ENCODE peak calls at places on chromosome 2, in nine cellular contexts. C is amniotic epithelial cell; U is glutamatergic neuron; O is stimulated activated CD8-positive, alpha-beta memory T cell treated with anti-CD3 and anti-CD28 coated beads, Interleukin-4, amount 100 ng/mL, for 48 hours; E is choroid plexus epithelial cell; N is SJSA1; K is effector memory CD8-positive, alpha-beta T cell; Y is K562; G is iPS-NIHi11. F is an unnamed sample.

GRCh38 chr2:19883971-19884720 is 17.6 kb downstream of the TTC32 start:
- DNase-seq in U (no peak), G (no peak), E (no peak), N (peak), K (no peak), C (no peak), Y (no peak), O (peak), F (no peak)

GRCh38 chr2:152715854-152716428 is 1.3 kb downstream of the PRPF40A start:
- DNase-seq in K (peak), C (peak), G (peak), Y (peak), N (peak), O (peak), E (peak), U (peak), F (no peak)

GRCh38 chr2:226426292-226426736 is 373.3 kb downstream of the IRS1 start:
- DNase-seq in K (no peak), G (no peak), E (peak), U (no peak), C (peak), N (no peak), Y (no peak), O (no peak), F (peak)

GRCh38 chr2:137865954-137866540 is 98.2 kb upstream of the HNMT start:
- DNase-seq in E (peak), K (peak), C (peak), O (peak), G (peak), U (peak), N (no peak), Y (peak), F (peak)

GRCh38 chr2:181374741-181375675 is 82.2 kb upstream of the ITGA4 start:
- DNase-seq in O (no peak), U (no peak), G (no peak), Y (no peak), N (no peak), K (no peak), E (no peak), C (no peak), F (peak)

GRCh38 chr2:167336213-167336612 is 447.9 kb downstream of the XIRP2 start:
- DNase-seq in Y (no peak), G (no peak), K (no peak), O (no peak), C (no peak), E (no peak), N (no peak), U (no peak), F (no peak)

GRCh38 chr2:25276569-25277465 is 64.9 kb downstream of the DNMT3A start:
- DNase-seq in K (peak), O (peak), C (peak), U (peak), E (peak), Y (peak), G (peak), N (no peak), F (peak)

GRCh38 chr2:106537711-106538275 is 50.6 kb downstream of the CD8B2 start:
- DNase-seq in N (no peak), U (no peak), G (no peak), K (no peak), O (no peak), C (no peak), Y (no peak), E (no peak), F (no peak)

GRCh38 chr2:53994735-53995538 is 24.1 kb upstream of the PSME4 start:
- DNase-seq in Y (no peak), E (no peak), U (no peak), O (no peak), G (no peak), K (peak), C (no peak), N (no peak), F (no peak)

GRCh38 chr2:145751634-145752033 is 1231.7 kb upstream of the ZEB2 start:
- DNase-seq in N (peak), G (peak), Y (peak), E (peak), K (no peak), O (no peak), C (peak), U (no peak), F (peak)

GRCh38 chr2:105496271-105496670 is 97.4 kb upstream of the FHL2 start:
- DNase-seq in O (no peak), Y (no peak), K (no peak), N (no peak), E (peak), U (no peak), C (no peak), G (no peak), F (no peak)

GRCh38 chr2:43925431-43925830 is 70.4 kb downstream of the LRPPRC start:
- DNase-seq in O (no peak), U (no peak), E (no peak), Y (no peak), K (no peak), N (no peak), G (no peak), C (no peak), F (no peak)

GRCh38 chr2:217204358-217204757 is 344.5 kb upstream of the TNP1 start:
- DNase-seq in O (no peak), E (peak), N (no peak), C (peak), G (no peak), U (no peak), K (no peak), Y (no peak), F (no peak)

GRCh38 chr2:57160976-57161375 is 885.6 kb upstream of the VRK2 start:
- DNase-seq in Y (no peak), N (no peak), K (no peak), U (no peak), E (peak), G (no peak), O (no peak), C (peak), F (peak)

GRCh38 chr2:168294409-168294808 is 47.0 kb upstream of the STK39 start:
- DNase-seq in U (no peak), E (no peak), G (no peak), C (no peak), N (no peak), O (no peak), Y (no peak), K (no peak), F (no peak)

GRCh38 chr2:86031151-86031550 is 74.5 kb downstream of the POLR1A start:
- DNase-seq in G (no peak), C (no peak), E (no peak), U (no peak), O (no peak), K (no peak), N (no peak), Y (no peak), F (no peak)

GRCh38 chr2:239725551-239725890 is 299.6 kb downstream of the NDUFA10 start:
- DNase-seq in G (no peak), Y (no peak), N (peak), K (no peak), C (no peak), O (no peak), U (no peak), E (no peak), F (no peak)

GRCh38 chr2:10597956-10598355 is 91.8 kb downstream of the NOL10 start:
- DNase-seq in N (no peak), Y (no peak), G (no peak), E (no peak), O (no peak), K (no peak), C (peak), U (no peak), F (peak)

GRCh38 chr2:136956050-136956449 is 190.7 kb downstream of the THSD7B start:
- DNase-seq in U (no peak), E (no peak), C (no peak), O (no peak), Y (no peak), G (no peak), N (no peak), K (no peak), F (no peak)

GRCh38 chr2:69750246-69750645 is 8.3 kb downstream of the ANXA4 start:
- DNase-seq in U (no peak), K (no peak), E (no peak), C (no peak), Y (no peak), O (no peak), G (no peak), N (no peak), F (no peak)

GRCh38 chr2:110718990-110719389 is 13.4 kb upstream of the ACOXL start:
- DNase-seq in C (no peak), N (no peak), G (no peak), Y (no peak), E (no peak), O (no peak), U (no peak), K (no peak), F (no peak)

GRCh38 chr2:8297376-8298213 is 384.3 kb upstream of the ID2 start:
- DNase-seq in Y (no peak), U (no peak), K (no peak), G (no peak), E (no peak), O (peak), C (no peak), N (no peak), F (no peak)

GRCh38 chr2:170836027-170836426 is 19.3 kb downstream of the GAD1 start:
- DNase-seq in O (no peak), N (no peak), Y (no peak), U (no peak), C (peak), G (no peak), K (no peak), E (no peak), F (no peak)

GRCh38 chr2:190407662-190408537 is at the start of gene MFSD6:
- DNase-seq in K (peak), N (no peak), E (no peak), O (peak), G (peak), C (no peak), Y (peak), U (peak), F (no peak)

GRCh38 chr2:216575465-216575864 is 57.8 kb upstream of the IGFBP2 start:
- DNase-seq in U (no peak), Y (no peak), C (no peak), G (no peak), E (no peak), K (no peak), O (no peak), N (no peak), F (no peak)

GRCh38 chr2:240955306-240956101 is 42.9 kb upstream of the SNED1 start:
- DNase-seq in U (no peak), E (no peak), C (no peak), G (peak), Y (no peak), N (peak), O (no peak), K (no peak), F (no peak)

GRCh38 chr2:21759819-21760218 is 636.1 kb downstream of the TDRD15 start:
- DNase-seq in K (no peak), Y (no peak), C (no peak), O (no peak), G (no peak), E (no peak), N (no peak), U (no peak), F (no peak)

GRCh38 chr2:74816540-74817331 is 17.2 kb upstream of the HK2 start:
- DNase-seq in G (no peak), O (no peak), N (no peak), U (no peak), K (no peak), E (no peak), Y (no peak), C (peak), F (no peak)

GRCh38 chr2:56185101-56185581 is 1.4 kb downstream of the CCDC85A start:
- DNase-seq in C (no peak), U (peak), G (no peak), K (no peak), N (no peak), O (no peak), Y (no peak), E (no peak), F (no peak)

GRCh38 chr2:28102455-28102874 is 211.9 kb downstream of the BABAM2 start:
- DNase-seq in E (peak), Y (peak), O (no peak), U (no peak), N (no peak), C (peak), K (no peak), G (no peak), F (peak)

GRCh38 chr2:101902169-101902568 is 89.6 kb upstream of the IL1R2 start:
- DNase-seq in O (no peak), G (no peak), E (no peak), Y (no peak), U (no peak), C (no peak), N (no peak), K (no peak), F (no peak)

GRCh38 chr2:72289283-72289682 is 141.6 kb upstream of the CYP26B1 start:
- DNase-seq in E (peak), Y (no peak), K (no peak), O (no peak), G (no peak), U (no peak), C (peak), N (no peak), F (no peak)

GRCh38 chr2:179107737-179108136 is 57.8 kb upstream of the CCDC141 start:
- DNase-seq in U (no peak), N (no peak), K (no peak), C (peak), E (peak), G (no peak), O (no peak), Y (no peak), F (peak)

F was measured in fibroblast of villous mesenchyme.